ENCODE peak calls at places on chromosome 21, in nine cellular contexts. V is fibroblast of lung, M is kidney, K is neuronal stem cell, J is body of pancreas, T is heart left ventricle, R is lung, P is left ventricle myocardium inferior, B is endothelial cell of umbilical vein. H is an unnamed sample. For H3K9me3, the result is how much of the 10 kb centered on the place peaks cover.

GRCh38 chr21:36699026-36699545 is at the start of gene SIM2:
- DNase-seq in P (no peak), B (no peak), M (peak), R (no peak), T (no peak), J (no peak), K (peak), V (peak), H (no peak)

GRCh38 chr21:39385299-39386145 is 36.6 kb upstream of the HMGN1 start:
- DNase-seq in T (peak), K (no peak), B (peak), R (peak), V (peak), P (peak), M (peak), J (peak), H (peak)

GRCh38 chr21:35367558-35367957 is 318.5 kb upstream of the RUNX1 start:
- DNase-seq in B (no peak), P (no peak), K (no peak), M (no peak), R (no peak), V (no peak), J (no peak), T (no peak), H (no peak)

GRCh38 chr21:35350965-35351364 is 301.9 kb upstream of the RUNX1 start:
- DNase-seq in V (peak), T (no peak), J (no peak), R (no peak), M (no peak), P (no peak), B (no peak), K (no peak), H (no peak)

GRCh38 chr21:34355570-34355969 is 8.2 kb upstream of the KCNE2 start:
- DNase-seq in M (no peak), J (no peak), T (no peak), K (no peak), V (no peak), R (no peak), P (no peak), B (no peak), H (no peak)

GRCh38 chr21:45228171-45228641 is 59.5 kb downstream of the POFUT2 start:
- DNase-seq in M (no peak), B (peak), R (no peak), J (no peak), P (no peak), K (no peak), T (no peak), V (peak), H (no peak)

GRCh38 chr21:41580758-41581554 is 73.0 kb upstream of the TMPRSS2 start:
- DNase-seq in K (peak), M (no peak), J (no peak), B (no peak), P (no peak), T (no peak), R (no peak), V (no peak), H (no peak)

GRCh38 chr21:44415073-44416025 is 40.0 kb upstream of the LRRC3 start:
- DNase-seq in M (peak), T (no peak), P (no peak), J (no peak), R (no peak), V (no peak), K (no peak), B (no peak), H (no peak)

GRCh38 chr21:41877901-41878830 is 978 bp downstream of the PRDM15 start:
- DNase-seq in M (peak), T (no peak), B (peak), J (peak), K (peak), R (no peak), P (no peak), V (peak), H (peak)

GRCh38 chr21:43786423-43787179 is 2.8 kb upstream of the RRP1 start:
- DNase-seq in M (no peak), T (no peak), P (no peak), R (no peak), B (no peak), V (no peak), J (no peak), K (no peak), H (no peak)

GRCh38 chr21:15740383-15740782 is 10.6 kb downstream of the USP25 start:
- DNase-seq in T (no peak), M (no peak), R (no peak), J (no peak), P (no peak), K (no peak), V (no peak), B (no peak), H (no peak)
- H3K9me3 ChIP-seq in T (under half), M (under half), R (under half), J (under half), P (under half), K (under half), V (under half), B (under half), H (under half)

GRCh38 chr21:19343711-19344110 is 940.1 kb upstream of the TMPRSS15 start:
- DNase-seq in M (no peak), V (no peak), K (no peak), R (no peak), T (no peak), J (no peak), P (no peak), B (no peak), H (no peak)
- H3K9me3 ChIP-seq in M (under half), V (under half), K (under half), R (under half), T (under half), J (under half), P (under half), B (under half), H (under half)

GRCh38 chr21:28397040-28397439 is 595.6 kb downstream of the LTN1 start:
- DNase-seq in B (no peak), P (no peak), T (no peak), V (no peak), M (no peak), J (no peak), R (no peak), K (no peak), H (no peak)

DNA sequence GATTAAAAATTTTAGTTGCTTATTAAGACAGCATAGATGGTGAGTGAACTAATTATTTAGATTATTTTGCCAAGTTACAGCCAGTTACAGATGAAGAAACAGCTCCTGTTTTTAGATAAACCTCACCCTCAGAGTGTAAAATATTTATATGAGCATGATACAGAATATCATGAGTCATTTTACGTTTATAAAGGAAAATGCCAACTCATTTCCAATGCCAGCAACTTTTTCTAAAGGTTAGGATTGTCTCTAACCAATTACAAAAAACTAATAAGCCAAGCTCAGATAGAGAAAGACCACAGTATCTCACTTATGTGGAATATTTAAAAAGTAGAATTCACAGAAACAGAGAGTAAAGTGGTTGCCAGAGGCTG is 590.1 kb downstream of the LTN1 start:
- DNase-seq in B (no peak), V (no peak), J (no peak), P (no peak), K (no peak), M (no peak), R (no peak), T (no peak), H (no peak)
- H3K9me3 ChIP-seq in B (under half), V (under half), J (under half), P (under half), K (under half), M (under half), R (under half), T (under half), H (under half)

GRCh38 chr21:30480145-30480544 is at the start of gene KRTAP19-1:
- DNase-seq in R (no peak), B (no peak), M (no peak), V (no peak), K (no peak), T (no peak), P (no peak), J (no peak), H (no peak)
- H3K9me3 ChIP-seq in R (under half), B (under half), M (under half), V (under half), K (under half), T (under half), P (under half), J (under half), H (under half)